ENCODE peak calls at places on chromosomes 7 and 10, in nine cellular contexts. One of them, this sample, is unnamed. For H3K4me1, the result is how much of the 10 kb centered on the place peaks cover.

GRCh38 chr7:30896783-30897617 is 14.7 kb upstream of the AQP1 start:
- DNase-seq in neural progenitor cell: no peak
- DNase-seq in OCI-LY7: no peak
- DNase-seq in MM.1S: no peak
- DNase-seq in PC-3: no peak
- DNase-seq in GM23248: no peak
- DNase-seq in HCT116: no peak
- DNase-seq in SK-N-SH: no peak
- DNase-seq in hepatocyte: no peak
- DNase-seq in this sample: no peak

GRCh38 chr10:59817806-59818205 is 64.6 kb upstream of the MRLN start:
- DNase-seq in neural progenitor cell: no peak
- DNase-seq in OCI-LY7: no peak
- DNase-seq in MM.1S: no peak
- DNase-seq in PC-3: no peak
- DNase-seq in GM23248: peak
- DNase-seq in HCT116: no peak
- DNase-seq in SK-N-SH: no peak
- DNase-seq in hepatocyte: no peak
- DNase-seq in this sample: no peak

GRCh38 chr10:8316284-8316683 is 261.8 kb downstream of the GATA3 start:
- DNase-seq in neural progenitor cell: no peak
- DNase-seq in OCI-LY7: no peak
- DNase-seq in MM.1S: no peak
- DNase-seq in PC-3: no peak
- DNase-seq in GM23248: no peak
- DNase-seq in HCT116: no peak
- DNase-seq in SK-N-SH: no peak
- DNase-seq in hepatocyte: no peak
- DNase-seq in this sample: no peak

GRCh38 chr7:84176716-84177115 is 17.9 kb downstream of the SEMA3A start:
- DNase-seq in neural progenitor cell: no peak
- DNase-seq in OCI-LY7: no peak
- DNase-seq in MM.1S: no peak
- DNase-seq in PC-3: no peak
- DNase-seq in GM23248: peak
- DNase-seq in HCT116: no peak
- DNase-seq in SK-N-SH: no peak
- DNase-seq in hepatocyte: no peak
- DNase-seq in this sample: no peak

GRCh38 chr10:33334839-33335549 is 527 bp upstream of the NRP1 start:
- DNase-seq in neural progenitor cell: peak
- DNase-seq in OCI-LY7: no peak
- DNase-seq in MM.1S: peak
- DNase-seq in PC-3: peak
- DNase-seq in GM23248: peak
- DNase-seq in HCT116: peak
- DNase-seq in SK-N-SH: peak
- DNase-seq in hepatocyte: peak
- DNase-seq in this sample: peak

GRCh38 chr7:135801877-135802276 is 53.3 kb upstream of the FAM180A start:
- DNase-seq in neural progenitor cell: no peak
- DNase-seq in OCI-LY7: no peak
- DNase-seq in MM.1S: no peak
- DNase-seq in PC-3: no peak
- DNase-seq in GM23248: no peak
- DNase-seq in HCT116: no peak
- DNase-seq in SK-N-SH: no peak
- DNase-seq in hepatocyte: no peak
- DNase-seq in this sample: no peak

GRCh38 chr7:111190804-111191203 is 99.9 kb downstream of the LRRN3 start:
- DNase-seq in neural progenitor cell: no peak
- DNase-seq in OCI-LY7: no peak
- DNase-seq in MM.1S: no peak
- DNase-seq in PC-3: no peak
- DNase-seq in GM23248: no peak
- DNase-seq in HCT116: no peak
- DNase-seq in SK-N-SH: no peak
- DNase-seq in hepatocyte: no peak
- DNase-seq in this sample: no peak

GRCh38 chr10:123470570-123470969 is 195.6 kb upstream of the GPR26 start:
- DNase-seq in neural progenitor cell: peak
- DNase-seq in OCI-LY7: no peak
- DNase-seq in MM.1S: no peak
- DNase-seq in PC-3: no peak
- DNase-seq in GM23248: no peak
- DNase-seq in HCT116: no peak
- DNase-seq in SK-N-SH: no peak
- DNase-seq in hepatocyte: no peak
- DNase-seq in this sample: no peak

GRCh38 chr7:23357190-23358093 is 58.3 kb downstream of the MALSU1 start:
- DNase-seq in neural progenitor cell: no peak
- DNase-seq in OCI-LY7: peak
- DNase-seq in MM.1S: peak
- DNase-seq in PC-3: peak
- DNase-seq in GM23248: peak
- DNase-seq in HCT116: peak
- DNase-seq in SK-N-SH: no peak
- DNase-seq in hepatocyte: peak
- DNase-seq in this sample: peak

GRCh38 chr10:88831709-88832108 is 19.9 kb downstream of the ANKRD22 start:
- DNase-seq in neural progenitor cell: no peak
- DNase-seq in OCI-LY7: no peak
- DNase-seq in MM.1S: no peak
- DNase-seq in PC-3: no peak
- DNase-seq in GM23248: no peak
- DNase-seq in HCT116: no peak
- DNase-seq in SK-N-SH: no peak
- DNase-seq in hepatocyte: no peak
- DNase-seq in this sample: no peak

GRCh38 chr7:25846722-25847121 is 305.3 kb upstream of the NFE2L3 start:
- DNase-seq in neural progenitor cell: no peak
- DNase-seq in OCI-LY7: no peak
- DNase-seq in MM.1S: no peak
- DNase-seq in PC-3: peak
- DNase-seq in GM23248: peak
- DNase-seq in HCT116: no peak
- DNase-seq in SK-N-SH: peak
- DNase-seq in hepatocyte: peak
- DNase-seq in this sample: no peak

GRCh38 chr7:47298636-47299035 is 283.3 kb downstream of the TNS3 start:
- DNase-seq in neural progenitor cell: no peak
- DNase-seq in OCI-LY7: no peak
- DNase-seq in MM.1S: no peak
- DNase-seq in PC-3: no peak
- DNase-seq in GM23248: no peak
- DNase-seq in HCT116: no peak
- DNase-seq in SK-N-SH: no peak
- DNase-seq in hepatocyte: no peak
- DNase-seq in this sample: no peak

GRCh38 chr7:17721736-17722285 is 218.5 kb downstream of the SNX13 start:
- DNase-seq in neural progenitor cell: peak
- DNase-seq in OCI-LY7: no peak
- DNase-seq in MM.1S: no peak
- DNase-seq in PC-3: no peak
- DNase-seq in GM23248: no peak
- DNase-seq in HCT116: no peak
- DNase-seq in SK-N-SH: no peak
- DNase-seq in hepatocyte: no peak
- DNase-seq in this sample: no peak

GRCh38 chr7:142010952-142011548 is 15.4 kb downstream of the MGAM start:
- DNase-seq in neural progenitor cell: no peak
- DNase-seq in OCI-LY7: no peak
- DNase-seq in MM.1S: no peak
- DNase-seq in PC-3: no peak
- DNase-seq in GM23248: no peak
- DNase-seq in HCT116: no peak
- DNase-seq in SK-N-SH: no peak
- DNase-seq in hepatocyte: no peak
- DNase-seq in this sample: no peak

GRCh38 chr10:62811159-62811875 is 4.8 kb downstream of the EGR2 start:
- DNase-seq in neural progenitor cell: no peak
- DNase-seq in OCI-LY7: no peak
- DNase-seq in MM.1S: no peak
- DNase-seq in PC-3: no peak
- DNase-seq in GM23248: no peak
- DNase-seq in HCT116: no peak
- DNase-seq in SK-N-SH: no peak
- DNase-seq in hepatocyte: no peak
- DNase-seq in this sample: no peak
- TF ChIP-seq EZH2phosphoT487 in neural progenitor cell: no peak
- TF ChIP-seq EZH2phosphoT487 in OCI-LY7: no peak
- TF ChIP-seq EZH2phosphoT487 in MM.1S: no peak
- TF ChIP-seq EZH2phosphoT487 in PC-3: no peak
- TF ChIP-seq EZH2phosphoT487 in GM23248: no peak
- TF ChIP-seq EZH2phosphoT487 in HCT116: no peak
- TF ChIP-seq EZH2phosphoT487 in SK-N-SH: no peak
- TF ChIP-seq EZH2phosphoT487 in hepatocyte: no peak
- TF ChIP-seq EZH2phosphoT487 in this sample: no peak

GRCh38 chr10:131748831-131749766 is 151.7 kb upstream of the PPP2R2D start:
- DNase-seq in neural progenitor cell: peak
- DNase-seq in OCI-LY7: no peak
- DNase-seq in MM.1S: no peak
- DNase-seq in PC-3: no peak
- DNase-seq in GM23248: no peak
- DNase-seq in HCT116: no peak
- DNase-seq in SK-N-SH: no peak
- DNase-seq in hepatocyte: peak
- DNase-seq in this sample: no peak

GRCh38 chr10:131747791-131748190 is 153.0 kb upstream of the PPP2R2D start:
- DNase-seq in neural progenitor cell: no peak
- DNase-seq in OCI-LY7: no peak
- DNase-seq in MM.1S: no peak
- DNase-seq in PC-3: no peak
- DNase-seq in GM23248: no peak
- DNase-seq in HCT116: no peak
- DNase-seq in SK-N-SH: no peak
- DNase-seq in hepatocyte: no peak
- DNase-seq in this sample: no peak

GRCh38 chr10:131747251-131747650 is 153.6 kb upstream of the PPP2R2D start:
- DNase-seq in neural progenitor cell: no peak
- DNase-seq in OCI-LY7: no peak
- DNase-seq in MM.1S: no peak
- DNase-seq in PC-3: no peak
- DNase-seq in GM23248: no peak
- DNase-seq in HCT116: no peak
- DNase-seq in SK-N-SH: no peak
- DNase-seq in hepatocyte: no peak
- DNase-seq in this sample: no peak

GRCh38 chr10:131746785-131747184 is 154.0 kb upstream of the PPP2R2D start:
- DNase-seq in neural progenitor cell: no peak
- DNase-seq in OCI-LY7: no peak
- DNase-seq in MM.1S: no peak
- DNase-seq in PC-3: no peak
- DNase-seq in GM23248: no peak
- DNase-seq in HCT116: peak
- DNase-seq in SK-N-SH: no peak
- DNase-seq in hepatocyte: no peak
- DNase-seq in this sample: no peak

DNA sequence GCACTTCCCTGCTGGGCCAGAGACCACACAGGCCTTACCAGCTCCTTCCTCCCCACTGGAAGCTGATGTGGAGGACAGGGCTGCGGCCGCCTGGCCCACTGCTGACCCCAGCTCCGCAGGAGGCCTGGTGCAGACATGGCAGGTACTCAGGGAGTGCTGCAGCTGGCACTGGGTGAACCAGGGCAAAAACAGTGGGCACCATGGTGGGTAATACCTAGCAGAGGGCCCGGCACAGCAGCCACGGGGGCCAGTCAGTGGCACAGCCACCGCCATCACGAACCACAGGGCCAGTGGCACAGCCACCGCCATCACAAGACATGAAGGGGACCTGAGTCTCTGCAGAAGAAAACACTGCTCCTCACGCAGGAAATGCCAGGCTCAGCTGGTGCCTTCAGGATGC is 152.6 kb upstream of the PPP2R2D start:
- DNase-seq in neural progenitor cell: no peak
- DNase-seq in OCI-LY7: no peak
- DNase-seq in MM.1S: no peak
- DNase-seq in PC-3: no peak
- DNase-seq in GM23248: no peak
- DNase-seq in HCT116: no peak
- DNase-seq in SK-N-SH: no peak
- DNase-seq in hepatocyte: no peak
- DNase-seq in this sample: no peak
- H3K4me1 ChIP-seq in neural progenitor cell: under half
- H3K4me1 ChIP-seq in OCI-LY7: under half
- H3K4me1 ChIP-seq in MM.1S: under half
- H3K4me1 ChIP-seq in PC-3: under half
- H3K4me1 ChIP-seq in GM23248: under half
- H3K4me1 ChIP-seq in HCT116: under half
- H3K4me1 ChIP-seq in SK-N-SH: under half
- H3K4me1 ChIP-seq in hepatocyte: under half
- H3K4me1 ChIP-seq in this sample: under half

GRCh38 chr10:31112961-31113360 is 81.3 kb upstream of the ZNF438 start:
- DNase-seq in neural progenitor cell: no peak
- DNase-seq in OCI-LY7: no peak
- DNase-seq in MM.1S: no peak
- DNase-seq in PC-3: no peak
- DNase-seq in GM23248: peak
- DNase-seq in HCT116: no peak
- DNase-seq in SK-N-SH: no peak
- DNase-seq in hepatocyte: no peak
- DNase-seq in this sample: no peak
- TF ChIP-seq EZH2phosphoT487 in neural progenitor cell: no peak
- TF ChIP-seq EZH2phosphoT487 in OCI-LY7: no peak
- TF ChIP-seq EZH2phosphoT487 in MM.1S: no peak
- TF ChIP-seq EZH2phosphoT487 in PC-3: no peak
- TF ChIP-seq EZH2phosphoT487 in GM23248: no peak
- TF ChIP-seq EZH2phosphoT487 in HCT116: no peak
- TF ChIP-seq EZH2phosphoT487 in SK-N-SH: no peak
- TF ChIP-seq EZH2phosphoT487 in hepatocyte: no peak
- TF ChIP-seq EZH2phosphoT487 in this sample: no peak

DNA sequence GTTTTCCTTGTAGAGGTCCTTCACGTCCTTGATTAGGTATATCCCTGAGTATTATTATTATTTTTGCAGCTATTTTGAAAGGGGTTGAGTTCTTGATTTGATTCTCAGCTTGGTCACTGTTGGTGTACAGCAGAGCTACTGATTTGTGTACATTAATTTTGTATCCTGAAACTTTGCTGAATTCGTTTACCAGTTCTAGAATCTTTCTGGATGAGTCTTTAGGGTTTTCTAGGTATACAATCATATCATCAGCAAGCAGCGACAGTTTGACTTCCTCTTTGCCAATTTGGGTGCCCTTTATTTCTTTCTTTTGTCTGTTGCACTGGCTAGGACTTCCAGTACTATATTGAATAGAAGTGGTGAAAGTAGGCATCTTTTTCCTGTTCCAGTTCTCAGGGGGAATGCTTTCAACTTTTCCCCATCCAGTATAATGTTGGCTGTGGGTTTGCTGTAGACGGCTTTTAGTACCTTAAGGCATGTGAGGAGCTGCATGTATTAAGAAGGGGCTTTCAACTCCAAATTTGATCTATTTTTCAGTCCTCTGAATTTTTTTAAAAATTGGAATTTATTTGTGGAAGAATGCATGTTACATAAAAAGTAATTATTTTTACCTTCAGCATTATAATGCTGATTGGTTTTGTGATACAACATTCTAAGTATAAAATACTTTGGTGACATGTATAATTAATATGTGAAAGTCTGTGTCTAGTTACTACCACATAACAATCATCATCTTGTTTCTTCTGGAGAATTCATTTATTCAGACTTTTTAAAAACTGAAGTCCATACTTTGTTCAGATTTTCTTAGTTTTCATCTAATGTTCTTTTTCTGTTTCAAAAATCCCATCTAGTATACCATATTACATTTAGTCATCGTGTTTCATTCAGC is 49.6 kb downstream of the CPED1 start:
- DNase-seq in neural progenitor cell: no peak
- DNase-seq in OCI-LY7: no peak
- DNase-seq in MM.1S: no peak
- DNase-seq in PC-3: no peak
- DNase-seq in GM23248: no peak
- DNase-seq in HCT116: no peak
- DNase-seq in SK-N-SH: no peak
- DNase-seq in hepatocyte: no peak
- DNase-seq in this sample: no peak
- H3K4me1 ChIP-seq in neural progenitor cell: under half
- H3K4me1 ChIP-seq in OCI-LY7: under half
- H3K4me1 ChIP-seq in MM.1S: under half
- H3K4me1 ChIP-seq in PC-3: under half
- H3K4me1 ChIP-seq in GM23248: under half
- H3K4me1 ChIP-seq in HCT116: under half
- H3K4me1 ChIP-seq in SK-N-SH: under half
- H3K4me1 ChIP-seq in hepatocyte: under half
- H3K4me1 ChIP-seq in this sample: under half